ENCODE peak calls at places on chromosome 17, in seven cellular contexts. V is stimulated activated CD8-positive, alpha-beta memory T cell treated with anti-CD3 and anti-CD28 coated beads, Interleukin-12 subunit alpha, Interleukin-12 subunit beta, amount 100 ng/mL, for 1 hour; H is EL; R is endothelial cell of umbilical vein; C is left ventricle myocardium inferior; T is GM03348; P is ACHN. Z is an unnamed sample.

GRCh38 chr17:9173386-9173983 is 152.2 kb downstream of the NTN1 start:
- DNase-seq in R (no peak), V (no peak), H (no peak), P (no peak), T (no peak), C (no peak), Z (no peak)

GRCh38 chr17:80656590-80656989 is 112.0 kb downstream of the RPTOR start:
- DNase-seq in T (no peak), V (no peak), C (no peak), R (no peak), P (no peak), H (no peak), Z (no peak)

GRCh38 chr17:30278032-30278431 is 13.7 kb downstream of the BLMH start:
- DNase-seq in H (peak; percentile 25), C (peak; percentile 20), P (peak; percentile 65), V (no peak), R (peak; percentile 85), T (peak; percentile 16), Z (peak; percentile 15)

GRCh38 chr17:78357177-78357586 is 2.7 kb downstream of the SOCS3 start:
- DNase-seq in V (no peak), P (peak; percentile 88), H (peak; percentile 94), T (peak; percentile 65), C (peak; percentile 58), R (peak; percentile 82), Z (no peak)

GRCh38 chr17:61758430-61758829 is 104.9 kb downstream of the BRIP1 start:
- DNase-seq in V (no peak), C (no peak), H (no peak), R (no peak), P (no peak), T (no peak), Z (no peak)

GRCh38 chr17:49249292-49249794 is 18.8 kb upstream of the PHOSPHO1 start:
- DNase-seq in R (no peak), P (no peak), T (peak; percentile 47), V (no peak), C (peak; percentile 60), H (no peak), Z (no peak)

GRCh38 chr17:17742133-17742621 is 60.9 kb downstream of the RAI1 start:
- DNase-seq in V (no peak), H (no peak), T (peak; percentile 68), P (no peak), R (peak; percentile 64), C (no peak), Z (no peak)

GRCh38 chr17:50218071-50218759 is 16.8 kb upstream of the COL1A1 start:
- DNase-seq in T (no peak), V (no peak), C (no peak), H (no peak), P (no peak), R (no peak), Z (no peak)

GRCh38 chr17:50133769-50134099 is 3.8 kb upstream of the SAMD14 start:
- DNase-seq in R (no peak), H (no peak), V (no peak), T (peak; percentile 70), P (no peak), C (no peak), Z (no peak)

GRCh38 chr17:82313195-82314011 is 4.0 kb downstream of the CD7 start:
- DNase-seq in H (no peak), T (no peak), C (no peak), R (no peak), P (no peak), V (no peak), Z (no peak)

GRCh38 chr17:27540300-27541105 is 84.3 kb downstream of the KSR1 start:
- DNase-seq in R (no peak), H (peak; percentile 97), T (peak; percentile 88), C (peak; percentile 76), V (no peak), P (no peak), Z (no peak)

GRCh38 chr17:78401246-78401645 is 22.8 kb downstream of the PGS1 start:
- DNase-seq in C (no peak), P (no peak), V (no peak), T (no peak), H (peak; percentile 80), R (no peak), Z (no peak)

GRCh38 chr17:80899402-80900268 is 92.0 kb upstream of the CHMP6 start:
- DNase-seq in H (peak; percentile 39), T (peak; percentile 48), C (no peak), V (peak; percentile 74), R (peak; percentile 22), P (peak; percentile 55), Z (peak; percentile 68)

GRCh38 chr17:9256944-9257629 is 235.8 kb downstream of the NTN1 start:
- DNase-seq in H (no peak), V (no peak), R (peak; percentile 42), P (no peak), T (no peak), C (no peak), Z (no peak)

GRCh38 chr17:81700353-81701287 is 2.5 kb upstream of the MRPL12 start:
- DNase-seq in P (no peak), C (no peak), R (no peak), T (no peak), H (no peak), V (no peak), Z (no peak)

GRCh38 chr17:18921912-18922451 is 30.0 kb upstream of the SLC5A10 start:
- DNase-seq in V (no peak), R (no peak), C (no peak), H (no peak), P (peak; percentile 83), T (no peak), Z (no peak)

GRCh38 chr17:8935194-8935593 is 30.3 kb downstream of the PIK3R5 start:
- DNase-seq in T (no peak), C (no peak), H (peak; percentile 15), P (no peak), V (peak; percentile 33), R (no peak), Z (no peak)

GRCh38 chr17:1890758-1891450 is 61.1 kb downstream of the RPA1 start:
- DNase-seq in V (no peak), T (no peak), H (no peak), P (no peak), C (no peak), R (no peak), Z (peak; percentile 32)

Z was measured in naive thymus-derived CD8-positive, alpha-beta T cell.